ENCODE peak calls at places on chromosomes 4 and X, in ten cellular contexts. One of them, this sample, is unnamed.

GRCh38 chrX:56800801-56801200 is 71.8 kb downstream of the NBDY start:
- DNase-seq in NCI-H1105 treated with DMSO at 0.1 percent for 48 hours: no peak
- DNase-seq in endothelial cell: no peak
- DNase-seq in SK-N-SH: peak
- DNase-seq in stimulated activated naive CD4-positive, alpha-beta T cell: peak
- DNase-seq in Right ventricle myocardium inferior: no peak
- DNase-seq in A549: no peak
- DNase-seq in activated CD4-positive, alpha-beta T cell treated with anti-CD3 and anti-CD28 coated beads for 36 hours: peak
- DNase-seq in stimulated activated CD4-positive, alpha-beta T cell treated with anti-CD3 and anti-CD28 coated beads, Interleukin-1b, Interleukin-23, amount 100 ng/mL, for 4 hours: peak
- DNase-seq in cardiac fibroblast: no peak
- DNase-seq in this sample: no peak

GRCh38 chr4:148375581-148375980 is 66.6 kb downstream of the NR3C2 start:
- DNase-seq in cardiac fibroblast: no peak
- DNase-seq in activated CD4-positive, alpha-beta T cell treated with anti-CD3 and anti-CD28 coated beads for 36 hours: no peak
- DNase-seq in Right ventricle myocardium inferior: no peak
- DNase-seq in endothelial cell: no peak
- DNase-seq in A549: no peak
- DNase-seq in NCI-H1105 treated with DMSO at 0.1 percent for 48 hours: no peak
- DNase-seq in SK-N-SH: no peak
- DNase-seq in stimulated activated naive CD4-positive, alpha-beta T cell: no peak
- DNase-seq in stimulated activated CD4-positive, alpha-beta T cell treated with anti-CD3 and anti-CD28 coated beads, Interleukin-1b, Interleukin-23, amount 100 ng/mL, for 4 hours: no peak
- DNase-seq in this sample: no peak

GRCh38 chr4:14184265-14184664 is 556.7 kb upstream of the BOD1L1 start:
- DNase-seq in NCI-H1105 treated with DMSO at 0.1 percent for 48 hours: no peak
- DNase-seq in activated CD4-positive, alpha-beta T cell treated with anti-CD3 and anti-CD28 coated beads for 36 hours: no peak
- DNase-seq in cardiac fibroblast: peak
- DNase-seq in Right ventricle myocardium inferior: no peak
- DNase-seq in A549: no peak
- DNase-seq in stimulated activated CD4-positive, alpha-beta T cell treated with anti-CD3 and anti-CD28 coated beads, Interleukin-1b, Interleukin-23, amount 100 ng/mL, for 4 hours: no peak
- DNase-seq in stimulated activated naive CD4-positive, alpha-beta T cell: no peak
- DNase-seq in endothelial cell: peak
- DNase-seq in SK-N-SH: peak
- DNase-seq in this sample: no peak

GRCh38 chr4:76611164-76611563 is 176.1 kb downstream of the SHROOM3 start:
- DNase-seq in NCI-H1105 treated with DMSO at 0.1 percent for 48 hours: no peak
- DNase-seq in A549: no peak
- DNase-seq in Right ventricle myocardium inferior: no peak
- DNase-seq in endothelial cell: no peak
- DNase-seq in cardiac fibroblast: peak
- DNase-seq in stimulated activated naive CD4-positive, alpha-beta T cell: no peak
- DNase-seq in activated CD4-positive, alpha-beta T cell treated with anti-CD3 and anti-CD28 coated beads for 36 hours: no peak
- DNase-seq in stimulated activated CD4-positive, alpha-beta T cell treated with anti-CD3 and anti-CD28 coated beads, Interleukin-1b, Interleukin-23, amount 100 ng/mL, for 4 hours: no peak
- DNase-seq in SK-N-SH: no peak
- DNase-seq in this sample: no peak

GRCh38 chr4:81550005-81550896 is 78.5 kb upstream of the RASGEF1B start:
- DNase-seq in activated CD4-positive, alpha-beta T cell treated with anti-CD3 and anti-CD28 coated beads for 36 hours: no peak
- DNase-seq in Right ventricle myocardium inferior: peak
- DNase-seq in endothelial cell: no peak
- DNase-seq in A549: no peak
- DNase-seq in NCI-H1105 treated with DMSO at 0.1 percent for 48 hours: no peak
- DNase-seq in stimulated activated naive CD4-positive, alpha-beta T cell: no peak
- DNase-seq in stimulated activated CD4-positive, alpha-beta T cell treated with anti-CD3 and anti-CD28 coated beads, Interleukin-1b, Interleukin-23, amount 100 ng/mL, for 4 hours: no peak
- DNase-seq in SK-N-SH: no peak
- DNase-seq in cardiac fibroblast: peak
- DNase-seq in this sample: peak

GRCh38 chr4:112908511-112908910 is 140.9 kb upstream of the ANK2 start:
- DNase-seq in SK-N-SH: no peak
- DNase-seq in cardiac fibroblast: no peak
- DNase-seq in stimulated activated CD4-positive, alpha-beta T cell treated with anti-CD3 and anti-CD28 coated beads, Interleukin-1b, Interleukin-23, amount 100 ng/mL, for 4 hours: no peak
- DNase-seq in stimulated activated naive CD4-positive, alpha-beta T cell: no peak
- DNase-seq in endothelial cell: no peak
- DNase-seq in NCI-H1105 treated with DMSO at 0.1 percent for 48 hours: no peak
- DNase-seq in Right ventricle myocardium inferior: no peak
- DNase-seq in A549: no peak
- DNase-seq in activated CD4-positive, alpha-beta T cell treated with anti-CD3 and anti-CD28 coated beads for 36 hours: no peak
- DNase-seq in this sample: no peak

GRCh38 chr4:138390286-138390685 is 148.1 kb upstream of the SLC7A11 start:
- DNase-seq in A549: peak
- DNase-seq in SK-N-SH: no peak
- DNase-seq in NCI-H1105 treated with DMSO at 0.1 percent for 48 hours: no peak
- DNase-seq in stimulated activated naive CD4-positive, alpha-beta T cell: no peak
- DNase-seq in endothelial cell: no peak
- DNase-seq in cardiac fibroblast: peak
- DNase-seq in Right ventricle myocardium inferior: no peak
- DNase-seq in activated CD4-positive, alpha-beta T cell treated with anti-CD3 and anti-CD28 coated beads for 36 hours: no peak
- DNase-seq in stimulated activated CD4-positive, alpha-beta T cell treated with anti-CD3 and anti-CD28 coated beads, Interleukin-1b, Interleukin-23, amount 100 ng/mL, for 4 hours: no peak
- DNase-seq in this sample: no peak

GRCh38 chr4:112125416-112125815 is 19.8 kb upstream of the FAM241A start:
- DNase-seq in NCI-H1105 treated with DMSO at 0.1 percent for 48 hours: no peak
- DNase-seq in SK-N-SH: no peak
- DNase-seq in cardiac fibroblast: no peak
- DNase-seq in A549: no peak
- DNase-seq in activated CD4-positive, alpha-beta T cell treated with anti-CD3 and anti-CD28 coated beads for 36 hours: no peak
- DNase-seq in endothelial cell: no peak
- DNase-seq in stimulated activated CD4-positive, alpha-beta T cell treated with anti-CD3 and anti-CD28 coated beads, Interleukin-1b, Interleukin-23, amount 100 ng/mL, for 4 hours: no peak
- DNase-seq in stimulated activated naive CD4-positive, alpha-beta T cell: no peak
- DNase-seq in Right ventricle myocardium inferior: no peak
- DNase-seq in this sample: no peak

GRCh38 chr4:97953171-97953570 is 190.1 kb downstream of the STPG2 start:
- DNase-seq in activated CD4-positive, alpha-beta T cell treated with anti-CD3 and anti-CD28 coated beads for 36 hours: no peak
- DNase-seq in A549: no peak
- DNase-seq in endothelial cell: no peak
- DNase-seq in stimulated activated naive CD4-positive, alpha-beta T cell: no peak
- DNase-seq in stimulated activated CD4-positive, alpha-beta T cell treated with anti-CD3 and anti-CD28 coated beads, Interleukin-1b, Interleukin-23, amount 100 ng/mL, for 4 hours: no peak
- DNase-seq in SK-N-SH: no peak
- DNase-seq in cardiac fibroblast: no peak
- DNase-seq in NCI-H1105 treated with DMSO at 0.1 percent for 48 hours: no peak
- DNase-seq in Right ventricle myocardium inferior: no peak
- DNase-seq in this sample: no peak

GRCh38 chr4:40196724-40197281 is at the start of gene RHOH:
- DNase-seq in SK-N-SH: no peak
- DNase-seq in stimulated activated CD4-positive, alpha-beta T cell treated with anti-CD3 and anti-CD28 coated beads, Interleukin-1b, Interleukin-23, amount 100 ng/mL, for 4 hours: peak
- DNase-seq in A549: no peak
- DNase-seq in cardiac fibroblast: no peak
- DNase-seq in activated CD4-positive, alpha-beta T cell treated with anti-CD3 and anti-CD28 coated beads for 36 hours: peak
- DNase-seq in stimulated activated naive CD4-positive, alpha-beta T cell: peak
- DNase-seq in endothelial cell: peak
- DNase-seq in Right ventricle myocardium inferior: peak
- DNase-seq in NCI-H1105 treated with DMSO at 0.1 percent for 48 hours: no peak
- DNase-seq in this sample: no peak

GRCh38 chr4:41792166-41792565 is 43.6 kb upstream of the PHOX2B start:
- DNase-seq in A549: no peak
- DNase-seq in activated CD4-positive, alpha-beta T cell treated with anti-CD3 and anti-CD28 coated beads for 36 hours: no peak
- DNase-seq in stimulated activated CD4-positive, alpha-beta T cell treated with anti-CD3 and anti-CD28 coated beads, Interleukin-1b, Interleukin-23, amount 100 ng/mL, for 4 hours: no peak
- DNase-seq in stimulated activated naive CD4-positive, alpha-beta T cell: no peak
- DNase-seq in NCI-H1105 treated with DMSO at 0.1 percent for 48 hours: no peak
- DNase-seq in SK-N-SH: no peak
- DNase-seq in cardiac fibroblast: no peak
- DNase-seq in Right ventricle myocardium inferior: no peak
- DNase-seq in endothelial cell: no peak
- DNase-seq in this sample: no peak

GRCh38 chr4:31125496-31125895 is 405.3 kb downstream of the PCDH7 start:
- DNase-seq in A549: no peak
- DNase-seq in stimulated activated CD4-positive, alpha-beta T cell treated with anti-CD3 and anti-CD28 coated beads, Interleukin-1b, Interleukin-23, amount 100 ng/mL, for 4 hours: no peak
- DNase-seq in SK-N-SH: no peak
- DNase-seq in Right ventricle myocardium inferior: no peak
- DNase-seq in activated CD4-positive, alpha-beta T cell treated with anti-CD3 and anti-CD28 coated beads for 36 hours: no peak
- DNase-seq in NCI-H1105 treated with DMSO at 0.1 percent for 48 hours: no peak
- DNase-seq in cardiac fibroblast: no peak
- DNase-seq in endothelial cell: no peak
- DNase-seq in stimulated activated naive CD4-positive, alpha-beta T cell: no peak
- DNase-seq in this sample: no peak

GRCh38 chr4:13403833-13404232 is 80.3 kb downstream of the RAB28 start:
- DNase-seq in cardiac fibroblast: no peak
- DNase-seq in Right ventricle myocardium inferior: no peak
- DNase-seq in stimulated activated naive CD4-positive, alpha-beta T cell: no peak
- DNase-seq in endothelial cell: no peak
- DNase-seq in SK-N-SH: no peak
- DNase-seq in NCI-H1105 treated with DMSO at 0.1 percent for 48 hours: no peak
- DNase-seq in A549: no peak
- DNase-seq in activated CD4-positive, alpha-beta T cell treated with anti-CD3 and anti-CD28 coated beads for 36 hours: no peak
- DNase-seq in stimulated activated CD4-positive, alpha-beta T cell treated with anti-CD3 and anti-CD28 coated beads, Interleukin-1b, Interleukin-23, amount 100 ng/mL, for 4 hours: no peak
- DNase-seq in this sample: peak

This sample was measured in kidney.